ENCODE peak calls at places on chromosomes 12 and 14, in ten cellular contexts. One of them, this sample, is unnamed.

GRCh38 chr14:61076531-61076930 is 95.5 kb downstream of the SLC38A6 start:
- DNase-seq in mammary epithelial cell: no peak
- DNase-seq in effector memory CD4-positive, alpha-beta T cell: no peak
- DNase-seq in CD8-positive, alpha-beta T cell: no peak
- DNase-seq in Panc1: no peak
- DNase-seq in ovary: no peak
- DNase-seq in gastrocnemius medialis: no peak
- DNase-seq in WERI-Rb-1: no peak
- DNase-seq in lung: no peak
- DNase-seq in left lung: no peak
- DNase-seq in this sample: no peak

GRCh38 chr12:118259079-118259478 is 113.6 kb downstream of the TAOK3 start:
- DNase-seq in mammary epithelial cell: no peak
- DNase-seq in effector memory CD4-positive, alpha-beta T cell: no peak
- DNase-seq in CD8-positive, alpha-beta T cell: no peak
- DNase-seq in Panc1: no peak
- DNase-seq in ovary: no peak
- DNase-seq in gastrocnemius medialis: no peak
- DNase-seq in WERI-Rb-1: no peak
- DNase-seq in lung: no peak
- DNase-seq in left lung: no peak
- DNase-seq in this sample: no peak

GRCh38 chr14:91344107-91344506 is 73.5 kb downstream of the CCDC88C start:
- DNase-seq in mammary epithelial cell: no peak
- DNase-seq in effector memory CD4-positive, alpha-beta T cell: no peak
- DNase-seq in CD8-positive, alpha-beta T cell: no peak
- DNase-seq in Panc1: no peak
- DNase-seq in ovary: no peak
- DNase-seq in gastrocnemius medialis: no peak
- DNase-seq in WERI-Rb-1: no peak
- DNase-seq in lung: no peak
- DNase-seq in left lung: no peak
- DNase-seq in this sample: no peak

GRCh38 chr14:69584389-69584788 is 9.7 kb upstream of the CCDC177 start:
- DNase-seq in mammary epithelial cell: no peak
- DNase-seq in effector memory CD4-positive, alpha-beta T cell: no peak
- DNase-seq in CD8-positive, alpha-beta T cell: no peak
- DNase-seq in Panc1: no peak
- DNase-seq in ovary: no peak
- DNase-seq in gastrocnemius medialis: no peak
- DNase-seq in WERI-Rb-1: no peak
- DNase-seq in lung: no peak
- DNase-seq in left lung: no peak
- DNase-seq in this sample: no peak

GRCh38 chr12:93000026-93000425 is 70.9 kb upstream of the EEA1 start:
- DNase-seq in mammary epithelial cell: peak
- DNase-seq in effector memory CD4-positive, alpha-beta T cell: no peak
- DNase-seq in CD8-positive, alpha-beta T cell: no peak
- DNase-seq in Panc1: no peak
- DNase-seq in ovary: no peak
- DNase-seq in gastrocnemius medialis: no peak
- DNase-seq in WERI-Rb-1: no peak
- DNase-seq in lung: no peak
- DNase-seq in left lung: no peak
- DNase-seq in this sample: no peak

GRCh38 chr12:98352218-98352811 is 163.1 kb upstream of the TMPO start:
- DNase-seq in mammary epithelial cell: peak
- DNase-seq in effector memory CD4-positive, alpha-beta T cell: no peak
- DNase-seq in CD8-positive, alpha-beta T cell: no peak
- DNase-seq in Panc1: no peak
- DNase-seq in ovary: no peak
- DNase-seq in gastrocnemius medialis: no peak
- DNase-seq in WERI-Rb-1: no peak
- DNase-seq in lung: no peak
- DNase-seq in left lung: no peak
- DNase-seq in this sample: no peak

GRCh38 chr12:32809196-32809595 is 53.5 kb upstream of the YARS2 start:
- DNase-seq in mammary epithelial cell: no peak
- DNase-seq in effector memory CD4-positive, alpha-beta T cell: no peak
- DNase-seq in CD8-positive, alpha-beta T cell: no peak
- DNase-seq in Panc1: no peak
- DNase-seq in ovary: no peak
- DNase-seq in gastrocnemius medialis: no peak
- DNase-seq in WERI-Rb-1: no peak
- DNase-seq in lung: no peak
- DNase-seq in left lung: no peak
- DNase-seq in this sample: no peak

GRCh38 chr12:109999649-109999971 is 380 bp downstream of the ANKRD13A start:
- DNase-seq in mammary epithelial cell: no peak
- DNase-seq in effector memory CD4-positive, alpha-beta T cell: no peak
- DNase-seq in CD8-positive, alpha-beta T cell: no peak
- DNase-seq in Panc1: no peak
- DNase-seq in ovary: peak
- DNase-seq in gastrocnemius medialis: no peak
- DNase-seq in WERI-Rb-1: no peak
- DNase-seq in lung: no peak
- DNase-seq in left lung: peak
- DNase-seq in this sample: peak

DNA sequence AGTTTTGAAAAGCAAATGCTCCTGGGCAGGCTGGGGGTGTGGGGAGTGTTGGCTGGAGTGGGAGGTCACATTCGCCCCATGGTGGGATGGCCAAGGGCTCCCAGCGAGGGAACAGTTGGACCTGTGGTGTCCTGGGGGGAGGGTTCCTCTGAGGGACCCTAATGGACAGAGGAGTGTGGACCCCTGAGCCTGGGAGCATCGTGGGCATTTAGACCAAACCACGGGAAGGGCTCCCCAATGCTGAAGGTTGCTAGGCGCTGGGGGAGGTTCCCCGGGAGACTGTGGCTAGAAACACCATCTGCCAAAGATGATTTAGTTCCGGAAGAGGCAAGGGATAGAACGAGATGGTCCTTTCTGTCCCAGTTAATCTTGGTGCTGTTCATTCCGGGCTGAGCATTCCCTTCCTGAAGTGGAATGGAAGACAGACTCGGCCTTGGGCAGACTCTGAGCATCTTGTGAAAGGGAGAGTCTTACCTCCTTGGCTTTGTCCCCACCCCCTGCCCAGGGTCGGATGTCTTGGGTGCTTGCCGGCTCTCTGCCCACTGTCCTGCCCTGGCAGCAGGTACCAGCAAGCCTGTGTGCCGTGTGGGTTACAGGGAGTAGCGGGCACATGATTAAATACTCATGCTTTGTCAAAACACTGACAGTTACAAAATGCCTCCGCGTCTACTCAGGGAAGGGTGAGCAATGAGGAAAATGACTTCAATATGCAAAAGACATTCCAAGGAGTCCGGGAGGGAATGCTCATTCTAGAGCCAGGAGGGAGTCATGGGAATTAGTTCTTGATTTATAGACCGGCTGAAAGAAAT is 215.9 kb downstream of the CACNA1C start:
- DNase-seq in mammary epithelial cell: peak
- DNase-seq in effector memory CD4-positive, alpha-beta T cell: no peak
- DNase-seq in CD8-positive, alpha-beta T cell: no peak
- DNase-seq in Panc1: no peak
- DNase-seq in ovary: no peak
- DNase-seq in gastrocnemius medialis: no peak
- DNase-seq in WERI-Rb-1: no peak
- DNase-seq in lung: no peak
- DNase-seq in left lung: no peak
- DNase-seq in this sample: no peak
- H3K27ac ChIP-seq in mammary epithelial cell: peak
- H3K27ac ChIP-seq in effector memory CD4-positive, alpha-beta T cell: no peak
- H3K27ac ChIP-seq in CD8-positive, alpha-beta T cell: no peak
- H3K27ac ChIP-seq in Panc1: no peak
- H3K27ac ChIP-seq in ovary: no peak
- H3K27ac ChIP-seq in gastrocnemius medialis: no peak
- H3K27ac ChIP-seq in WERI-Rb-1: no peak
- H3K27ac ChIP-seq in lung: peak
- H3K27ac ChIP-seq in left lung: no peak
- H3K27ac ChIP-seq in this sample: no peak

DNA sequence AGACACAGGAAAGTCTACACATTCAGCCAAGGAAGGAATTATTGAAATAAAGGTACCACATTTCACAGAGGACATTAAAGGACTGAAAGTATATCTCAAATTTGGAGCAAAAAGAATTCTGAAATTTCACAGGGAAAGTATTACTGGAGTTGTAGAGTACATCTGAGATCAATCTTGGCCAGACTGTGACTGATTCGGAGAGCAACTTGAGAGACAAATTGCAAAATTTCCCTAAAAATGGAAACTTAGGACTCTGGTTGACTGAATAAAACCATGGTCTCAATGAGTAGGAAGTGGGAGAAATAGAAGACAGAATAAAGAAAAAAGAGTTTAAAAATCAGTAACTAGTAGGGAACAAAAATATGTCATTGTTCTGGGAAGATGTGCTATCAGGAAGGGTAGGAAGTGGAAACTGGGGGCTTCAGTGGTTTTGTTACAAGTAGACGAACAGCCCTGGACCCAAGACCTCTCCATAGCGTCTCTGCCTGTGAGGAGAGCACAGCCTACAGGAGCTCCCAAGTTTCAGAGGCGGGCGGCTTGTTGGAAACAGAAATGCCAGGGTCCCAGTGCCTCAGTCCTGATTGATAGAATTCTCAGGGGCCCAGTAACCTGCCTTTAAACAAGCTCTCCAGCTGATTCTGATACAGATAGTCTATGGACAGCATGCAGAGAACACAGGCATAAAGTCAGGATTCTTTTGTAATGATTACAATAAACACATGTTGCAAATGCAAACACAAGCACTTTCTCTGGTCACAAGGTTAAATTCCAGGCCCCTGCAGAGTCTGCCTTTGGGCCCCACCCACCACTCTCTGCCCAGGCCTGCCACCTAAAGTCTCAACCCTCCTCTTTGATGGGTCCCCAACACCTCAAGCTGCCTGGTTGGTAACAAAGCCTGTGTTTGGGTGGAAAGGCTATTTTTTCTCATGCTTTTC is 63.1 kb downstream of the BBS10 start:
- DNase-seq in mammary epithelial cell: no peak
- DNase-seq in effector memory CD4-positive, alpha-beta T cell: no peak
- DNase-seq in CD8-positive, alpha-beta T cell: no peak
- DNase-seq in Panc1: no peak
- DNase-seq in ovary: no peak
- DNase-seq in gastrocnemius medialis: no peak
- DNase-seq in WERI-Rb-1: no peak
- DNase-seq in lung: no peak
- DNase-seq in left lung: no peak
- DNase-seq in this sample: no peak
- H3K27ac ChIP-seq in mammary epithelial cell: no peak
- H3K27ac ChIP-seq in effector memory CD4-positive, alpha-beta T cell: no peak
- H3K27ac ChIP-seq in CD8-positive, alpha-beta T cell: no peak
- H3K27ac ChIP-seq in Panc1: no peak
- H3K27ac ChIP-seq in ovary: no peak
- H3K27ac ChIP-seq in gastrocnemius medialis: no peak
- H3K27ac ChIP-seq in WERI-Rb-1: no peak
- H3K27ac ChIP-seq in lung: no peak
- H3K27ac ChIP-seq in left lung: no peak
- H3K27ac ChIP-seq in this sample: no peak

GRCh38 chr12:3483089-3483488 is 7.9 kb upstream of the PRMT8 start:
- DNase-seq in mammary epithelial cell: no peak
- DNase-seq in effector memory CD4-positive, alpha-beta T cell: no peak
- DNase-seq in CD8-positive, alpha-beta T cell: no peak
- DNase-seq in Panc1: no peak
- DNase-seq in ovary: no peak
- DNase-seq in gastrocnemius medialis: no peak
- DNase-seq in WERI-Rb-1: no peak
- DNase-seq in lung: no peak
- DNase-seq in left lung: no peak
- DNase-seq in this sample: no peak

GRCh38 chr12:3491938-3492867 is 1.2 kb downstream of the PRMT8 start:
- DNase-seq in mammary epithelial cell: peak
- DNase-seq in effector memory CD4-positive, alpha-beta T cell: no peak
- DNase-seq in CD8-positive, alpha-beta T cell: peak
- DNase-seq in Panc1: no peak
- DNase-seq in ovary: peak
- DNase-seq in gastrocnemius medialis: no peak
- DNase-seq in WERI-Rb-1: peak
- DNase-seq in lung: peak
- DNase-seq in left lung: peak
- DNase-seq in this sample: peak

GRCh38 chr12:3490848-3491382 is at the start of gene PRMT8:
- DNase-seq in mammary epithelial cell: peak
- DNase-seq in effector memory CD4-positive, alpha-beta T cell: no peak
- DNase-seq in CD8-positive, alpha-beta T cell: no peak
- DNase-seq in Panc1: no peak
- DNase-seq in ovary: no peak
- DNase-seq in gastrocnemius medialis: no peak
- DNase-seq in WERI-Rb-1: peak
- DNase-seq in lung: no peak
- DNase-seq in left lung: no peak
- DNase-seq in this sample: no peak

GRCh38 chr12:3489057-3489456 is 1.9 kb upstream of the PRMT8 start:
- DNase-seq in mammary epithelial cell: peak
- DNase-seq in effector memory CD4-positive, alpha-beta T cell: no peak
- DNase-seq in CD8-positive, alpha-beta T cell: no peak
- DNase-seq in Panc1: no peak
- DNase-seq in ovary: no peak
- DNase-seq in gastrocnemius medialis: no peak
- DNase-seq in WERI-Rb-1: no peak
- DNase-seq in lung: no peak
- DNase-seq in left lung: no peak
- DNase-seq in this sample: no peak

DNA sequence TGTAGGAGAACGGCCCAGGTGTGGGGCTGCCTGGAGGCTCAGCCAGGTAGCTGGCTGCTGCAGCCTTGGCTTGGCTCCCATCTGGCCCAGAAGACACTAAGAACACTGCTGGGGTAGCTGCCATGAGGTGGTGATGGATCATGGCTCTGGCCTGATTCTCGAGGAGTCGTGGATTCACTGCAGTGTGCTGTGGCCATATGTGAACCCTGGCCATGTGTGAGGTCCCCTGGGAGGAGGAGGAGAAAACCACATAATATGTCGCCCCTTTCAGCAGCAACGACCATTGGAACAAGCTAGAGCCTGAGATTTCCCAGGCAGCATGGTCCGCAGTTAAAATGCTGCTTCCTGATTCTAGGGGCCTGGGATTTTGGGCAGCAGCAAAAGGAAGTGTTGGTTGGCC is 4.0 kb upstream of the PRMT8 start:
- DNase-seq in mammary epithelial cell: no peak
- DNase-seq in effector memory CD4-positive, alpha-beta T cell: no peak
- DNase-seq in CD8-positive, alpha-beta T cell: no peak
- DNase-seq in Panc1: no peak
- DNase-seq in ovary: no peak
- DNase-seq in gastrocnemius medialis: no peak
- DNase-seq in WERI-Rb-1: no peak
- DNase-seq in lung: no peak
- DNase-seq in left lung: no peak
- DNase-seq in this sample: no peak
- H3K27ac ChIP-seq in mammary epithelial cell: no peak
- H3K27ac ChIP-seq in effector memory CD4-positive, alpha-beta T cell: no peak
- H3K27ac ChIP-seq in CD8-positive, alpha-beta T cell: no peak
- H3K27ac ChIP-seq in Panc1: no peak
- H3K27ac ChIP-seq in ovary: no peak
- H3K27ac ChIP-seq in gastrocnemius medialis: no peak
- H3K27ac ChIP-seq in WERI-Rb-1: no peak
- H3K27ac ChIP-seq in lung: no peak
- H3K27ac ChIP-seq in left lung: no peak
- H3K27ac ChIP-seq in this sample: no peak

GRCh38 chr14:80231732-80232131 is 20.4 kb upstream of the DIO2 start:
- DNase-seq in mammary epithelial cell: no peak
- DNase-seq in effector memory CD4-positive, alpha-beta T cell: no peak
- DNase-seq in CD8-positive, alpha-beta T cell: no peak
- DNase-seq in Panc1: no peak
- DNase-seq in ovary: no peak
- DNase-seq in gastrocnemius medialis: no peak
- DNase-seq in WERI-Rb-1: no peak
- DNase-seq in lung: no peak
- DNase-seq in left lung: no peak
- DNase-seq in this sample: no peak

GRCh38 chr14:80239631-80240030 is 28.3 kb upstream of the DIO2 start:
- DNase-seq in mammary epithelial cell: no peak
- DNase-seq in effector memory CD4-positive, alpha-beta T cell: no peak
- DNase-seq in CD8-positive, alpha-beta T cell: no peak
- DNase-seq in Panc1: no peak
- DNase-seq in ovary: no peak
- DNase-seq in gastrocnemius medialis: no peak
- DNase-seq in WERI-Rb-1: no peak
- DNase-seq in lung: no peak
- DNase-seq in left lung: no peak
- DNase-seq in this sample: no peak

GRCh38 chr14:80233489-80233888 is 22.2 kb upstream of the DIO2 start:
- DNase-seq in mammary epithelial cell: no peak
- DNase-seq in effector memory CD4-positive, alpha-beta T cell: no peak
- DNase-seq in CD8-positive, alpha-beta T cell: no peak
- DNase-seq in Panc1: no peak
- DNase-seq in ovary: no peak
- DNase-seq in gastrocnemius medialis: no peak
- DNase-seq in WERI-Rb-1: no peak
- DNase-seq in lung: no peak
- DNase-seq in left lung: no peak
- DNase-seq in this sample: no peak

DNA sequence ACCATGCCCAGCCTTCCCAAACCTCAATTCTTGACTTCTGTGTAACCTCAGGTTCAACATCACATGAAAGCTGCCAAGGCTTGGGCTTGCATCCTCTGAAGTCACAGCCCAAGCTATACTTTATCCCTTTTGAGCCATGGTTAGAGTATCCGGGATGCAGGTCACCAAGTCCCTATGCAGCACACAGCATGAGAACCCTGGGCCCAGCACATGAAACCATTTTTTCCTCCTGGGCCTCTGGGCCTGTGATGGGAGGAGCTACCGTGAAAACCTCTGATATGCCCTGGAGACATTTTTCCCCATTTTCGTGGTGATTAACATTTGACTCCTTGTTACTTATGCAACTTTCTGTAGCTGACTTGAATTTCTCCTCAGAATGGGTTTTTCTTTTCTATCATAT is 25.8 kb upstream of the DIO2 start:
- DNase-seq in mammary epithelial cell: no peak
- DNase-seq in effector memory CD4-positive, alpha-beta T cell: no peak
- DNase-seq in CD8-positive, alpha-beta T cell: no peak
- DNase-seq in Panc1: no peak
- DNase-seq in ovary: no peak
- DNase-seq in gastrocnemius medialis: no peak
- DNase-seq in WERI-Rb-1: no peak
- DNase-seq in lung: no peak
- DNase-seq in left lung: no peak
- DNase-seq in this sample: no peak
- H3K27ac ChIP-seq in mammary epithelial cell: no peak
- H3K27ac ChIP-seq in effector memory CD4-positive, alpha-beta T cell: no peak
- H3K27ac ChIP-seq in CD8-positive, alpha-beta T cell: no peak
- H3K27ac ChIP-seq in Panc1: no peak
- H3K27ac ChIP-seq in ovary: no peak
- H3K27ac ChIP-seq in gastrocnemius medialis: no peak
- H3K27ac ChIP-seq in WERI-Rb-1: no peak
- H3K27ac ChIP-seq in lung: no peak
- H3K27ac ChIP-seq in left lung: no peak
- H3K27ac ChIP-seq in this sample: no peak

This sample was measured in substantia nigra.